ENCODE peak calls at places on chromosomes 13 and 19, in four cellular contexts. One of them, this sample, is unnamed.

GRCh38 chr13:86585826-86586225 is 786.6 kb upstream of the SLITRK6 start:
- DNase-seq in IMR-90: peak
- DNase-seq in pancreas: no peak
- DNase-seq in AG04450: peak
- DNase-seq in this sample: peak

GRCh38 chr13:61410669-61411297 is 4.9 kb downstream of the PCDH20 start:
- DNase-seq in IMR-90: peak
- DNase-seq in pancreas: no peak
- DNase-seq in AG04450: no peak
- DNase-seq in this sample: no peak

GRCh38 chr19:19192910-19193423 is 909 bp downstream of the RFXANK start:
- DNase-seq in IMR-90: no peak
- DNase-seq in pancreas: no peak
- DNase-seq in AG04450: no peak
- DNase-seq in this sample: no peak

GRCh38 chr13:26872444-26873173 is 112.0 kb upstream of the GPR12 start:
- DNase-seq in IMR-90: peak
- DNase-seq in pancreas: peak
- DNase-seq in AG04450: no peak
- DNase-seq in this sample: no peak

GRCh38 chr19:10555613-10555979 is 10.2 kb downstream of the KRI1 start:
- DNase-seq in IMR-90: no peak
- DNase-seq in pancreas: no peak
- DNase-seq in AG04450: no peak
- DNase-seq in this sample: no peak

GRCh38 chr13:50127017-50127725 is 111.9 kb downstream of the KCNRG start:
- DNase-seq in IMR-90: peak
- DNase-seq in pancreas: no peak
- DNase-seq in AG04450: no peak
- DNase-seq in this sample: no peak

GRCh38 chr13:95710313-95710712 is 33.4 kb downstream of the DNAJC3 start:
- DNase-seq in IMR-90: peak
- DNase-seq in pancreas: no peak
- DNase-seq in AG04450: peak
- DNase-seq in this sample: peak

GRCh38 chr13:22114630-22115311 is 443.9 kb downstream of the FGF9 start:
- DNase-seq in IMR-90: peak
- DNase-seq in pancreas: no peak
- DNase-seq in AG04450: no peak
- DNase-seq in this sample: no peak

GRCh38 chr13:110552767-110553166 is 8.8 kb downstream of the RAB20 start:
- DNase-seq in IMR-90: no peak
- DNase-seq in pancreas: peak
- DNase-seq in AG04450: no peak
- DNase-seq in this sample: no peak

GRCh38 chr13:59494560-59494970 is 669.2 kb downstream of the DIAPH3 start:
- DNase-seq in IMR-90: peak
- DNase-seq in pancreas: no peak
- DNase-seq in AG04450: peak
- DNase-seq in this sample: peak

GRCh38 chr13:113785051-113786010 is 26.3 kb downstream of the TMEM255B start:
- DNase-seq in IMR-90: peak
- DNase-seq in pancreas: no peak
- DNase-seq in AG04450: peak
- DNase-seq in this sample: peak

GRCh38 chr19:49019242-49019932 is 2.5 kb upstream of the LHB start:
- DNase-seq in IMR-90: peak
- DNase-seq in pancreas: peak
- DNase-seq in AG04450: no peak
- DNase-seq in this sample: no peak

GRCh38 chr13:39186205-39186880 is 148.1 kb downstream of the NHLRC3 start:
- DNase-seq in IMR-90: no peak
- DNase-seq in pancreas: no peak
- DNase-seq in AG04450: no peak
- DNase-seq in this sample: no peak

GRCh38 chr13:99805361-99805760 is 166.2 kb downstream of the ZIC5 start:
- DNase-seq in IMR-90: no peak
- DNase-seq in pancreas: no peak
- DNase-seq in AG04450: no peak
- DNase-seq in this sample: no peak

GRCh38 chr19:3931041-3931440 is 1.8 kb upstream of the NMRK2 start:
- DNase-seq in IMR-90: no peak
- DNase-seq in pancreas: no peak
- DNase-seq in AG04450: no peak
- DNase-seq in this sample: no peak

GRCh38 chr19:3798137-3798536 is 12.0 kb upstream of the MATK start:
- DNase-seq in IMR-90: no peak
- DNase-seq in pancreas: no peak
- DNase-seq in AG04450: no peak
- DNase-seq in this sample: no peak

GRCh38 chr19:7554990-7555864 is 19.7 kb downstream of the PNPLA6 start:
- DNase-seq in IMR-90: no peak
- DNase-seq in pancreas: no peak
- DNase-seq in AG04450: no peak
- DNase-seq in this sample: no peak

GRCh38 chr19:3233831-3234230 is 9.4 kb downstream of the CELF5 start:
- DNase-seq in IMR-90: no peak
- DNase-seq in pancreas: no peak
- DNase-seq in AG04450: no peak
- DNase-seq in this sample: no peak

DNA sequence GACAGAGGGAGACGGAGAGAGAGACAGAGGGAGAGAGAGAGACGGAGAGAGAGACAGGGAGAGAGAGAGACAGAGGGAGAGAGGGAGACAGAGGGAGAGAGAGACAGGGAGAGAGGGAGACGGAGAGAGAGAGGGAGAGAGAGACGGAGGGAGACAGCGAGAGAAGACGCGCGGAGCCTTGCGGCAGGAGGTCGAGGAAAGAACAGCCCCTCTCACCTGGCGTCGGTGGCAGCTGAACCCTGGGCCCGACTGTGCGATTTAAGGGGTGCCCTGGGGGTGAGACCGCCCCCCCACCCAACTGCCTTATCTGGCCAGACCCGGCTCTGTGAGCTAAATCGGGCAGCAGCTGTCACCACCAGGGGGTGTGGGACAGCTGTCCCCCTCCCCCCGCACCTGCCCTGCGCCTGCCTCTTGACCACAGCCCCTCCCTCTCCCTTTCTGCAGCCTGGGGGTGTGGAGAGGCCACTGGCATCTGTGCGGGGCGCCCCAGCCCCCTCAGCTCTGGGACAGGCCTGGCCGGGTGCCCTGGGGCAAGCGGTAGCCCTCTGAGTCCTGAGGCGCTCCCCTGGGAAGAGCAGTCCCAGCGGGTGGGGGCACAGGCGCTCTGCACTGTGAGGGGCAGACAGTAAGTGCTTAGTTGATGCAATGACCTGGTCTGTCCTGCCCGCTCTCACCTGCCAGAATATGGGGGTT is 10.8 kb downstream of the JOSD2 start:
- DNase-seq in IMR-90: no peak
- DNase-seq in pancreas: no peak
- DNase-seq in AG04450: no peak
- DNase-seq in this sample: no peak
- H3K4me3 ChIP-seq in IMR-90: no peak
- H3K4me3 ChIP-seq in pancreas: no peak
- H3K4me3 ChIP-seq in AG04450: no peak
- H3K4me3 ChIP-seq in this sample: no peak

GRCh38 chr19:33888665-33889064 is 92.0 kb downstream of the KCTD15 start:
- DNase-seq in IMR-90: no peak
- DNase-seq in pancreas: no peak
- DNase-seq in AG04450: no peak
- DNase-seq in this sample: no peak
- H3K27ac ChIP-seq in IMR-90: no peak
- H3K27ac ChIP-seq in pancreas: no peak
- H3K27ac ChIP-seq in AG04450: no peak
- H3K27ac ChIP-seq in this sample: no peak

DNA sequence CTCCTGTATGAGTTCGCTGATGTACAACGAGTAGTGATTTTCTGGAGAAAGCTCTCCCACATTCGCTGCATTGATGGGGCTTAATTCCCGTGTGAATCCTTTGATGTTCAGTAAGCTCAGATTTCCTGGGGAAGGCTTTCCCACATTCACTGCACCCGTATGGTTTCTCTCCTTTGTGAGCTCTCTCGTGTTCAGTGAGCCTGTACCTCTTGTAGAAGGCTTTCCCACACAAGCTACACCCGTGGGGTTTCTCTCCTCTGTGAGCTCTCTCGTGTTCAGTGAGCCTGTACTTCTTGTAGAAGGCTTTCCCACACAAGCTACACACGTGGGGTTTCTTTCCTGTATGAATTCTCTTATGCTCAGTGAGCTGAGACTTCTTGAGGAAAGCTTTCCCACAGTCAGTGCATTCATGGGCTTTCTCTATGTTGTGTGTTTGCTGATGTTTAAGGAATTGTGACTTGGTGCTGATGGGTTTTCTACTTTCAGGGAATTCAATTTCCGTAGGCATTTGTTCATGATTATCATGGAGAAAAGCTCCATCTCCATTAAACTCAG is 3.5 kb upstream of the ZNF577 start:
- DNase-seq in IMR-90: no peak
- DNase-seq in pancreas: no peak
- DNase-seq in AG04450: no peak
- DNase-seq in this sample: no peak
- H3K4me3 ChIP-seq in IMR-90: no peak
- H3K4me3 ChIP-seq in pancreas: no peak
- H3K4me3 ChIP-seq in AG04450: no peak
- H3K4me3 ChIP-seq in this sample: no peak

DNA sequence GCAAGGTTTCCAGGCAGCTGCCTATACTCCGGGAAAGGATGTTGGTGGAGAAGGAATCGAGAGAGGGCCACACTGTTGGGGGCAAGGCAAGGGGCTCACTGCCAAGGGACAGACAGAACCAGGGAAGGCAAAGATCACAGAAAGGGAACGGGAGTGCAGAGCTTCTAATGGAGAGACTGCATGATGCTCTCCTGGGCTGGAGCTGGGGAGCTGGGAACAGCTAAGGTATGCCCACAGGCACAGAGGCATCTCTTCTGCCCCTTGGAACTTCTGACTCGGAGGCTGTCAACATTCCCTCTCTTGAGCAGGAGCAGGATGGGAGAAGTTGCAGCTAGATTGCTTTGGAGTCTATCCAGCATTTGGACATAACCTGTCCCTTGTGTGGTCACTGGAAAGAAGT is 22.4 kb upstream of the FFAR2 start:
- DNase-seq in IMR-90: no peak
- DNase-seq in pancreas: no peak
- DNase-seq in AG04450: no peak
- DNase-seq in this sample: no peak
- H3K27ac ChIP-seq in IMR-90: no peak
- H3K27ac ChIP-seq in pancreas: no peak
- H3K27ac ChIP-seq in AG04450: no peak
- H3K27ac ChIP-seq in this sample: no peak

GRCh38 chr19:55368106-55368505 is 2.2 kb downstream of the IL11 start:
- DNase-seq in IMR-90: no peak
- DNase-seq in pancreas: no peak
- DNase-seq in AG04450: no peak
- DNase-seq in this sample: no peak

GRCh38 chr19:55369651-55370304 is 485 bp downstream of the IL11 start:
- DNase-seq in IMR-90: peak
- DNase-seq in pancreas: no peak
- DNase-seq in AG04450: peak
- DNase-seq in this sample: peak

GRCh38 chr19:55370305-55370988 is at the start of gene IL11:
- DNase-seq in IMR-90: peak
- DNase-seq in pancreas: no peak
- DNase-seq in AG04450: no peak
- DNase-seq in this sample: peak

GRCh38 chr19:55366790-55367189 is 3.5 kb downstream of the IL11 start:
- DNase-seq in IMR-90: no peak
- DNase-seq in pancreas: no peak
- DNase-seq in AG04450: no peak
- DNase-seq in this sample: no peak

GRCh38 chr19:55368701-55369563 is 1.3 kb downstream of the IL11 start:
- DNase-seq in IMR-90: peak
- DNase-seq in pancreas: no peak
- DNase-seq in AG04450: no peak
- DNase-seq in this sample: peak
- H3K4me3 ChIP-seq in IMR-90: peak
- H3K4me3 ChIP-seq in pancreas: no peak
- H3K4me3 ChIP-seq in AG04450: peak
- H3K4me3 ChIP-seq in this sample: peak

GRCh38 chr13:97225533-97225932 is 3.4 kb downstream of the MBNL2 start:
- DNase-seq in IMR-90: no peak
- DNase-seq in pancreas: no peak
- DNase-seq in AG04450: no peak
- DNase-seq in this sample: no peak

GRCh38 chr13:97223711-97224461 is 1.8 kb downstream of the MBNL2 start:
- DNase-seq in IMR-90: peak
- DNase-seq in pancreas: peak
- DNase-seq in AG04450: peak
- DNase-seq in this sample: peak

GRCh38 chr13:97224544-97225324 is 2.6 kb downstream of the MBNL2 start:
- DNase-seq in IMR-90: peak
- DNase-seq in pancreas: peak
- DNase-seq in AG04450: no peak
- DNase-seq in this sample: peak

GRCh38 chr13:97226788-97227627 is 4.9 kb downstream of the MBNL2 start:
- DNase-seq in IMR-90: no peak
- DNase-seq in pancreas: no peak
- DNase-seq in AG04450: no peak
- DNase-seq in this sample: no peak

GRCh38 chr13:97226013-97226412 is 3.9 kb downstream of the MBNL2 start:
- DNase-seq in IMR-90: no peak
- DNase-seq in pancreas: peak
- DNase-seq in AG04450: no peak
- DNase-seq in this sample: no peak
- H3K27ac ChIP-seq in IMR-90: peak
- H3K27ac ChIP-seq in pancreas: peak
- H3K27ac ChIP-seq in AG04450: no peak
- H3K27ac ChIP-seq in this sample: no peak

DNA sequence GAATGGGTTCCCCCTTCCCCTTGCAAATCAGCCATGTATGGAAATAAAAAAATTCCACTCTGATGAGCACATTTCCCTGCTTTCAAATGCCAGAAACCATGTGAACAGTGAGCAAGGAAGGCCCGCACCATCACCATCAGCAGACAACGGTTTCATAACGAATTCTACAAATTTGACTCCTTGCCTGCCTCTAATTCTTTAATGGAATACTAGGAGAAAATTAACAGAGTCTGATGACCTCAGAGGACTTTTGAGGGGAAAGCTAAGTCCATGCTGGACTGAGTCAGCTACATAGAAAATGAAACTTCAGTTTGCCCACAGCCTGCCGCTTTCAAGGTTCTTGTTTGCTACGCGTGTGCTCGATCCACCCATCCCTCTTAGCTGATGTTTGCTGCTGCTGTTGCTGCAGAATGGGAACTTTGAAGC is 46.7 kb upstream of the KL start:
- DNase-seq in IMR-90: peak
- DNase-seq in pancreas: no peak
- DNase-seq in AG04450: peak
- DNase-seq in this sample: peak
- H3K4me3 ChIP-seq in IMR-90: peak
- H3K4me3 ChIP-seq in pancreas: no peak
- H3K4me3 ChIP-seq in AG04450: peak
- H3K4me3 ChIP-seq in this sample: peak

GRCh38 chr19:29337029-29337428 is 124.1 kb upstream of the UQCRFS1 start:
- DNase-seq in IMR-90: no peak
- DNase-seq in pancreas: no peak
- DNase-seq in AG04450: no peak
- DNase-seq in this sample: no peak
- H3K27ac ChIP-seq in IMR-90: no peak
- H3K27ac ChIP-seq in pancreas: no peak
- H3K27ac ChIP-seq in AG04450: no peak
- H3K27ac ChIP-seq in this sample: no peak